ENCODE peak calls at places on chromosomes 16 and 17, in six cellular contexts. One of them, this sample, is unnamed.

GRCh38 chr17:43662432-43663141 is 865 bp upstream of the MEOX1 start:
- DNase-seq in MM.1S: peak
- DNase-seq in HL-60: no peak
- DNase-seq in breast epithelium: no peak
- DNase-seq in GM12864: peak
- DNase-seq in skeletal muscle cell: no peak
- DNase-seq in this sample: no peak

GRCh38 chr17:7955414-7956042 is 23.5 kb downstream of the CNTROB start:
- DNase-seq in breast epithelium: no peak
- DNase-seq in skeletal muscle cell: peak
- DNase-seq in MM.1S: no peak
- DNase-seq in GM12864: no peak
- DNase-seq in HL-60: no peak
- DNase-seq in this sample: peak

GRCh38 chr17:7589891-7590611 is at the start of gene SOX15:
- DNase-seq in HL-60: no peak
- DNase-seq in GM12864: no peak
- DNase-seq in breast epithelium: no peak
- DNase-seq in MM.1S: no peak
- DNase-seq in skeletal muscle cell: no peak
- DNase-seq in this sample: peak

GRCh38 chr17:63474174-63474913 is 2.5 kb upstream of the ACE start:
- DNase-seq in MM.1S: no peak
- DNase-seq in skeletal muscle cell: no peak
- DNase-seq in HL-60: no peak
- DNase-seq in breast epithelium: no peak
- DNase-seq in GM12864: no peak
- DNase-seq in this sample: no peak

GRCh38 chr16:70571623-70572022 is 48.0 kb downstream of the SF3B3 start:
- DNase-seq in MM.1S: no peak
- DNase-seq in HL-60: no peak
- DNase-seq in GM12864: no peak
- DNase-seq in breast epithelium: no peak
- DNase-seq in skeletal muscle cell: no peak
- DNase-seq in this sample: no peak

GRCh38 chr16:4847774-4848587 is 700 bp downstream of the UBN1 start:
- DNase-seq in breast epithelium: peak
- DNase-seq in skeletal muscle cell: peak
- DNase-seq in GM12864: no peak
- DNase-seq in MM.1S: peak
- DNase-seq in HL-60: peak
- DNase-seq in this sample: peak

GRCh38 chr16:1152651-1153259 is at the start of gene CACNA1H:
- DNase-seq in MM.1S: no peak
- DNase-seq in HL-60: no peak
- DNase-seq in skeletal muscle cell: no peak
- DNase-seq in GM12864: no peak
- DNase-seq in breast epithelium: no peak
- DNase-seq in this sample: no peak

GRCh38 chr17:63702616-63703015 is 2.7 kb upstream of the LIMD2 start:
- DNase-seq in MM.1S: no peak
- DNase-seq in GM12864: no peak
- DNase-seq in skeletal muscle cell: no peak
- DNase-seq in breast epithelium: no peak
- DNase-seq in HL-60: no peak
- DNase-seq in this sample: no peak

GRCh38 chr16:67150833-67151396 is at the start of gene B3GNT9:
- DNase-seq in GM12864: no peak
- DNase-seq in breast epithelium: peak
- DNase-seq in MM.1S: peak
- DNase-seq in HL-60: no peak
- DNase-seq in skeletal muscle cell: no peak
- DNase-seq in this sample: no peak

DNA sequence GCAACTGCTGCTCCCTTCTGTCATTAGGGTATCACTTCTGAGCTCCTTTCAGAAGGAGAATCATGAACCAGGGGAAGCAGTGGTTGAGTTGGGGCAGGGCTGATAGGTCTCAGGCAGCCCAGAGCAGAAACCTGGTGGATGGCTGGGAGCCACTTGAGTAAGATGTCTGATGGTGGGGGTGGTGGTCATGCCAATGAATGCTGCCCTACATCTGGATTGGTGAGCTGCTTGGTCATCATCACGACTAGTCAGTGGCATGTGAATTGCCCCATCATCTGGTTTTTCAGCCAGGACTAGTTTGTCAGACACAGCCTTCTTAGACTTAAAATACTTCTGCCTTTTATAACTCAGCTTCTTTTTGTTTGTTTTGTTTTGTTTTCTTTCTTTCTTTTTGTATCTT is 2.6 kb downstream of the GID4 start:
- DNase-seq in HL-60: no peak
- DNase-seq in breast epithelium: no peak
- DNase-seq in MM.1S: no peak
- DNase-seq in GM12864: no peak
- DNase-seq in skeletal muscle cell: peak
- DNase-seq in this sample: no peak
- H3K4me3 ChIP-seq in HL-60: no peak
- H3K4me3 ChIP-seq in breast epithelium: no peak
- H3K4me3 ChIP-seq in MM.1S: no peak
- H3K4me3 ChIP-seq in GM12864: no peak
- H3K4me3 ChIP-seq in skeletal muscle cell: no peak
- H3K4me3 ChIP-seq in this sample: no peak

GRCh38 chr16:84196727-84197486 is 6.0 kb downstream of the ADAD2 start:
- DNase-seq in GM12864: no peak
- DNase-seq in HL-60: peak
- DNase-seq in MM.1S: no peak
- DNase-seq in skeletal muscle cell: no peak
- DNase-seq in breast epithelium: peak
- DNase-seq in this sample: peak
- H3K4me3 ChIP-seq in GM12864: no peak
- H3K4me3 ChIP-seq in HL-60: no peak
- H3K4me3 ChIP-seq in MM.1S: no peak
- H3K4me3 ChIP-seq in skeletal muscle cell: no peak
- H3K4me3 ChIP-seq in breast epithelium: peak
- H3K4me3 ChIP-seq in this sample: no peak

DNA sequence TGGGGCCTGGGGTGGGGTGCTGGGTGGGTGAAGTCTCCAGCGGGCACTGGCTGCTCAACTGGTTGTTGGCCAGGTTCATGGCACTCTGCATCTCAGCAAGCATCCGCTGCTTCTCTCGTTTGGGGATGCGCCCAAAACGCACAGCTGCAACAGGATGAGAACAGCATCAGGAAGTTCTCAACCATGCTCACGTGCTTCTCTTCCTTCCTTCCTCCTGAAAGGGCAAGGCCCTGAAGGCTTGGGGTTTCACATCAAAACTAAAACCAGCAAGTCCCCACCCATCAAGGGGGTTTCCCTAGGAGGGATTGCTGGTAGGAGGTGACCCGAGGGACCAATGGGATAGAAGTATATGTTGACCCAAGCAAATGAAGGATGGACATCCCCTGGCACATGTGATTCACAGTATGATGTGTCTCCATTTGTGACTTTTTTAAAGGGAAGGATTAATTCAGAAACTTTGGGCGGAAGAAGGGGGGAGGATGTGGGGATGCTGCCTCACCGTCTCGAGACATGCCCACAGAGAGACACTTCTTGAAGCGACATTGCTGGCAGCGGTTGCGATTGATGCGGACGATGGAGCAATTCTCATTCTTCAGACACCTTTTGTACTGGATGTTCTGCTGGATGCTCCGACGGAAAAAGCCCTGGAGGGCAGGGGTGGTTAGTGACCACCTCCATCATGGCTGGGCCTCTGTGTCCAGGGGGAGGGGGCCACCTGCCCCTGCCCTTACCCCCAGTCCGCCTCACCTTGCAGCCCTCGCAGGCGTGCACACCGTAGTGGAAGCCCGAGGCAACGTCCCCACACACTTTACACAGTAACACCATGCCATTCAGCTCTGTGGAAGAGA is 4.2 kb downstream of the NR1D1 start:
- DNase-seq in breast epithelium: no peak
- DNase-seq in HL-60: peak
- DNase-seq in skeletal muscle cell: no peak
- DNase-seq in MM.1S: peak
- DNase-seq in GM12864: peak
- DNase-seq in this sample: no peak
- H3K4me3 ChIP-seq in breast epithelium: peak
- H3K4me3 ChIP-seq in HL-60: no peak
- H3K4me3 ChIP-seq in skeletal muscle cell: no peak
- H3K4me3 ChIP-seq in MM.1S: peak
- H3K4me3 ChIP-seq in GM12864: peak
- H3K4me3 ChIP-seq in this sample: no peak

DNA sequence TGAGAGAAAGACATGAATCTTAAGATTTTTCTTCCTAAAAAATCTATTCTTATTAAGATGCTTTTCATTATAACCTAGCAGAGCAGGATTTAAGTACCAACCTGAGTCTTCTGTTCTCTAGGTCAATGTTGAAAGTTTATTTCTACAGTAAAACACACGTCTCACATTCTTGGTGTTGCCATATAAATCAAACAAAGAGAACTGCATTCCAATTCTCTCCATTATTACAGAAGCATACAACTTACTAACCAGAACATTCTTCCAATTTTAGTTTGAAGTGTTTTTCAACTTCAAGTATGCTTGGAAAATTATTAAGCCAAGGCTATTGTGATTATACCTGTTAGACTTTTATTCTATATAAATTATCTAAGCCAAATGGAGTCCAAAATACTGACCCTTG is 110.4 kb upstream of the PMFBP1 start:
- DNase-seq in MM.1S: no peak
- DNase-seq in HL-60: no peak
- DNase-seq in breast epithelium: no peak
- DNase-seq in skeletal muscle cell: no peak
- DNase-seq in GM12864: no peak
- DNase-seq in this sample: no peak
- H3K4me3 ChIP-seq in MM.1S: no peak
- H3K4me3 ChIP-seq in HL-60: no peak
- H3K4me3 ChIP-seq in breast epithelium: no peak
- H3K4me3 ChIP-seq in skeletal muscle cell: no peak
- H3K4me3 ChIP-seq in GM12864: no peak
- H3K4me3 ChIP-seq in this sample: no peak

DNA sequence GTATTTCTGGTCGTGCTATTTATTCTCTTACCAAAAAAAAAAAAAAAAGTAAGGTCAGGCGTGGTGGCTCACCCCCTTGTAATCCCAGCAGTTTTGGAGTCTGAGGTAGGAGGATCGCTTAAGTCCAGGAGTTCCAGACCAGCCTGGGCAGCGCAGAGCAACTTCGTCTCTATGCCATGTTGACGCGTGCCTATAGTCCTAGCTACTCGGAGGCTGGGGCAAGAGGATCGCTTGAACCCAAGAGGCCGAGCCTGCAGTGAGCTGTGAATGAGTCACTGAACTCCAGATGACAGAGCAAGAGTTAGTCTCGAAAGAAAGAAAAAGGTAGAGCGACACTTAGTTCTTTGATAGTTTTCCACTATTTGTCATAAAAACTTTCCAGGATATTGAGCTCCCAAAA is 1.4 kb upstream of the TENT4B start:
- DNase-seq in breast epithelium: no peak
- DNase-seq in GM12864: no peak
- DNase-seq in MM.1S: no peak
- DNase-seq in HL-60: no peak
- DNase-seq in skeletal muscle cell: no peak
- DNase-seq in this sample: no peak
- H3K4me3 ChIP-seq in breast epithelium: peak
- H3K4me3 ChIP-seq in GM12864: peak
- H3K4me3 ChIP-seq in MM.1S: peak
- H3K4me3 ChIP-seq in HL-60: no peak
- H3K4me3 ChIP-seq in skeletal muscle cell: no peak
- H3K4me3 ChIP-seq in this sample: no peak

GRCh38 chr16:10151718-10152117 is 30.5 kb downstream of the GRIN2A start:
- DNase-seq in MM.1S: peak
- DNase-seq in skeletal muscle cell: no peak
- DNase-seq in GM12864: no peak
- DNase-seq in HL-60: no peak
- DNase-seq in breast epithelium: no peak
- DNase-seq in this sample: no peak

GRCh38 chr16:10156111-10156510 is 26.1 kb downstream of the GRIN2A start:
- DNase-seq in skeletal muscle cell: no peak
- DNase-seq in HL-60: no peak
- DNase-seq in breast epithelium: no peak
- DNase-seq in MM.1S: no peak
- DNase-seq in GM12864: no peak
- DNase-seq in this sample: no peak

GRCh38 chr16:10145636-10146035 is 36.6 kb downstream of the GRIN2A start:
- DNase-seq in GM12864: no peak
- DNase-seq in breast epithelium: no peak
- DNase-seq in MM.1S: no peak
- DNase-seq in HL-60: no peak
- DNase-seq in skeletal muscle cell: no peak
- DNase-seq in this sample: no peak

GRCh38 chr16:10153993-10154788 is 28.0 kb downstream of the GRIN2A start:
- DNase-seq in GM12864: no peak
- DNase-seq in breast epithelium: no peak
- DNase-seq in HL-60: no peak
- DNase-seq in MM.1S: no peak
- DNase-seq in skeletal muscle cell: no peak
- DNase-seq in this sample: no peak

DNA sequence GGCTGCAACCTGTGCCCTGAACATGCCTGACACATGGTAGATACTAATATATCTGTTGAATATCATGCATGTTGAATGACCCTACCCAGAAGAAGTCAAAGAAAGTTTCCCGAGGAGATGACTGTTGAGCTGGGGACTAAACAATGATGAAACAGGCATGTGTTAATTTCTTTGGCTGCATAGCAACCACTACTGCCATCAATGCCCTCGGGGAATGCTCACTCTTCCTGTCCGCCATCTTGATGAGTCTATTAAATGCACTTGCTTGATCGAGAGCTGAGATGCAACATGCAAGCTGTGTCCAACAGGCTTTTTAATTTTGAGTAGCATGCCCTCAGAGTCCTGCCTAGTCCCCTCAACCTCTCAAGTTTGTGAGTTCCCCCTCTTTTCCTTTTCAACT is 31.3 kb downstream of the GRIN2A start:
- DNase-seq in MM.1S: no peak
- DNase-seq in breast epithelium: no peak
- DNase-seq in HL-60: no peak
- DNase-seq in GM12864: no peak
- DNase-seq in skeletal muscle cell: no peak
- DNase-seq in this sample: no peak
- H3K4me3 ChIP-seq in MM.1S: no peak
- H3K4me3 ChIP-seq in breast epithelium: no peak
- H3K4me3 ChIP-seq in HL-60: no peak
- H3K4me3 ChIP-seq in GM12864: no peak
- H3K4me3 ChIP-seq in skeletal muscle cell: no peak
- H3K4me3 ChIP-seq in this sample: no peak

DNA sequence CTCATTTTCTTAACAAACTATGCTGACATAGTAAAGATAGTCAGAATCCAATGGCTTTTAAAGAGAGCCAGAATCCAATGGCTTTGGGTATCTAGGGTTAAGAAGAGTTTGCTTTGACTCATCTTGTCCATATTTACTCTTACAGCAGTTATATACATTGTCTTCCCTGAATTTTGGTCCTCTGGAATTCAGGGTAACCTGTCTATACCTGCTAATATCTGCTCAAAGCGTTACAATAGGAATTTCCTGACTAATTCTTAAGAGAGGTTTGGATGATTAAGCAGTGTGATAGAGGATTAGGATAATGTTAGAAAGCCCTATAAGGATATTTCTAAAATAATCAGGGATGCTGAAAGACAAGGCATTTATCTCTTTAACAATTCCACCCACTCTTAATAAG is 2.0 kb upstream of the CDH8 start:
- DNase-seq in breast epithelium: no peak
- DNase-seq in GM12864: no peak
- DNase-seq in MM.1S: no peak
- DNase-seq in HL-60: no peak
- DNase-seq in skeletal muscle cell: no peak
- DNase-seq in this sample: no peak
- H3K4me3 ChIP-seq in breast epithelium: no peak
- H3K4me3 ChIP-seq in GM12864: no peak
- H3K4me3 ChIP-seq in MM.1S: no peak
- H3K4me3 ChIP-seq in HL-60: no peak
- H3K4me3 ChIP-seq in skeletal muscle cell: no peak
- H3K4me3 ChIP-seq in this sample: no peak